ENCODE peak calls at places on chromosomes 5 and 9, in six cellular contexts. One of them, this sample, is unnamed.
A peak's percentile ranks its signal among the peaks of the same experiment; 100 is the strongest.

GRCh38 chr5:177362871-177363507 is 5.3 kb downstream of the RGS14 start:
- DNase-seq in breast epithelium: peak; percentile 73
- DNase-seq in omental fat pad: no peak
- DNase-seq in AG09309: no peak
- DNase-seq in fibroblast of lung: peak; percentile 19
- DNase-seq in progenitor cell of endocrine pancreas: peak; percentile 43
- DNase-seq in this sample: peak; percentile 81

GRCh38 chr5:135569755-135570452 is 8.9 kb downstream of the CXCL14 start:
- DNase-seq in breast epithelium: no peak
- DNase-seq in omental fat pad: no peak
- DNase-seq in AG09309: no peak
- DNase-seq in fibroblast of lung: peak; percentile 15
- DNase-seq in progenitor cell of endocrine pancreas: peak; percentile 33
- DNase-seq in this sample: no peak

GRCh38 chr5:180689071-180689694 is 39.8 kb upstream of the FLT4 start:
- DNase-seq in breast epithelium: no peak
- DNase-seq in omental fat pad: no peak
- DNase-seq in AG09309: no peak
- DNase-seq in fibroblast of lung: no peak
- DNase-seq in progenitor cell of endocrine pancreas: no peak
- DNase-seq in this sample: no peak

GRCh38 chr5:138331449-138332368 is at the start of gene CDC25C:
- DNase-seq in breast epithelium: peak; percentile 98
- DNase-seq in omental fat pad: peak; percentile 85
- DNase-seq in AG09309: peak; percentile 98
- DNase-seq in fibroblast of lung: peak; percentile 99
- DNase-seq in progenitor cell of endocrine pancreas: peak; percentile 94
- DNase-seq in this sample: peak; percentile 86

GRCh38 chr9:20526500-20527319 is 95.6 kb downstream of the MLLT3 start:
- DNase-seq in breast epithelium: no peak
- DNase-seq in omental fat pad: no peak
- DNase-seq in AG09309: no peak
- DNase-seq in fibroblast of lung: peak; percentile 21
- DNase-seq in progenitor cell of endocrine pancreas: no peak
- DNase-seq in this sample: no peak

GRCh38 chr5:44875661-44876250 is 67.0 kb downstream of the MRPS30 start:
- DNase-seq in breast epithelium: no peak
- DNase-seq in omental fat pad: no peak
- DNase-seq in AG09309: no peak
- DNase-seq in fibroblast of lung: peak; percentile 74
- DNase-seq in progenitor cell of endocrine pancreas: no peak
- DNase-seq in this sample: no peak

GRCh38 chr5:143629871-143630658 is 181.9 kb upstream of the HMHB1 start:
- DNase-seq in breast epithelium: no peak
- DNase-seq in omental fat pad: no peak
- DNase-seq in AG09309: no peak
- DNase-seq in fibroblast of lung: peak; percentile 48
- DNase-seq in progenitor cell of endocrine pancreas: no peak
- DNase-seq in this sample: no peak

GRCh38 chr5:74313896-74314295 is 326.6 kb downstream of the ENC1 start:
- DNase-seq in breast epithelium: no peak
- DNase-seq in omental fat pad: no peak
- DNase-seq in AG09309: no peak
- DNase-seq in fibroblast of lung: no peak
- DNase-seq in progenitor cell of endocrine pancreas: no peak
- DNase-seq in this sample: no peak

GRCh38 chr9:97315550-97315949 is 8.1 kb downstream of the CCDC180 start:
- DNase-seq in breast epithelium: no peak
- DNase-seq in omental fat pad: no peak
- DNase-seq in AG09309: peak; percentile 18
- DNase-seq in fibroblast of lung: no peak
- DNase-seq in progenitor cell of endocrine pancreas: no peak
- DNase-seq in this sample: no peak

GRCh38 chr9:78297672-78297961 is 692 bp downstream of the PSAT1 start:
- DNase-seq in breast epithelium: no peak
- DNase-seq in omental fat pad: no peak
- DNase-seq in AG09309: no peak
- DNase-seq in fibroblast of lung: peak; percentile 32
- DNase-seq in progenitor cell of endocrine pancreas: no peak
- DNase-seq in this sample: no peak

GRCh38 chr5:95647886-95648860 is 1.6 kb downstream of the RFESD start:
- DNase-seq in breast epithelium: no peak
- DNase-seq in omental fat pad: no peak
- DNase-seq in AG09309: no peak
- DNase-seq in fibroblast of lung: peak; percentile 23
- DNase-seq in progenitor cell of endocrine pancreas: no peak
- DNase-seq in this sample: no peak

GRCh38 chr5:95647331-95647659 is 718 bp downstream of the RFESD start:
- DNase-seq in breast epithelium: no peak
- DNase-seq in omental fat pad: no peak
- DNase-seq in AG09309: no peak
- DNase-seq in fibroblast of lung: peak; percentile 72
- DNase-seq in progenitor cell of endocrine pancreas: no peak
- DNase-seq in this sample: no peak

GRCh38 chr5:95644351-95645042 is 2.1 kb upstream of the RFESD start:
- DNase-seq in breast epithelium: no peak
- DNase-seq in omental fat pad: no peak
- DNase-seq in AG09309: no peak
- DNase-seq in fibroblast of lung: peak; percentile 74
- DNase-seq in progenitor cell of endocrine pancreas: no peak
- DNase-seq in this sample: no peak

GRCh38 chr5:95643152-95643551 is 3.4 kb upstream of the RFESD start:
- DNase-seq in breast epithelium: no peak
- DNase-seq in omental fat pad: no peak
- DNase-seq in AG09309: no peak
- DNase-seq in fibroblast of lung: no peak
- DNase-seq in progenitor cell of endocrine pancreas: no peak
- DNase-seq in this sample: no peak

DNA sequence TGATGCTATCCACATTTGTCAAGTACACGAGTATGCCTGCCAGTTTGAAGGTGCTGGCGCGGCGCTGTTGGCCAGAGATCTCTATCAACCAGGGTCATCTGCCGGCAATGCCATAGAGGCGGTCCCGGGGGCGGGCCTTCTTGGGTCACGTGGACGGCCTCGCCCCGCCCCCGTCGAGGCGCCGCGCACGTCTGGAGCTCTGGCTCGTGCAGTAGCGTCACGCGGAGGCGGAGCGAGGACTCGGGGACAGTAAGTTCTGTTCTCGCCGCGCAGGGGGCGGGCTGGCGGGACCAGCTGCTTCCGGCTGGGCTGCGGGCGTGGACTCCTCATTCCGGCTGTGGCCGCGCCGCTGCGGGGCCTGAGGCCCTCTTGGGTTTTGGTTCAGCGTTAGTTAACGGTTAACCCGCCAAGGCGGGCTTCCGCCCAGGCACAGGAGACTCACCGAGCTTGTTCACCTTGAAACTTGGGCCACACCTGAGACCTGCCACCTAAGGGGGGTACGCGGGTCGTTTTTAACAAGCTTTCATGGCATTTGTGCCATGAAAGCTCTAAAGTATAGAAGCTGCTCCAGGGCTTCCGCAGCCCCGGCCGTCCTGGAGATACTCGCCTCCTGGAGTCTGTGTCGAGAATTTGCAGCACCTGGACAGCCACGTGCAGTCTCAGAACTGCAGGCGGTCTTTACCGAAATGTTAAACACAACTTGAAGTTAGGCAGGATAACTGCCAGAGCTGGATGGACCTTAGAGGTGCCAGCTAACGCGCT is at the start of gene RFESD:
- DNase-seq in breast epithelium: peak; percentile 97
- DNase-seq in omental fat pad: peak; percentile 96
- DNase-seq in AG09309: peak; percentile 75
- DNase-seq in fibroblast of lung: peak; percentile 97
- DNase-seq in progenitor cell of endocrine pancreas: peak; percentile 92
- DNase-seq in this sample: peak; percentile 62
- TF ChIP-seq CTCF in breast epithelium: peak; percentile 28
- TF ChIP-seq CTCF in omental fat pad: no peak
- TF ChIP-seq CTCF in AG09309: peak; percentile 13
- TF ChIP-seq CTCF in fibroblast of lung: no peak
- TF ChIP-seq CTCF in progenitor cell of endocrine pancreas: peak; percentile 39
- TF ChIP-seq CTCF in this sample: no peak

DNA sequence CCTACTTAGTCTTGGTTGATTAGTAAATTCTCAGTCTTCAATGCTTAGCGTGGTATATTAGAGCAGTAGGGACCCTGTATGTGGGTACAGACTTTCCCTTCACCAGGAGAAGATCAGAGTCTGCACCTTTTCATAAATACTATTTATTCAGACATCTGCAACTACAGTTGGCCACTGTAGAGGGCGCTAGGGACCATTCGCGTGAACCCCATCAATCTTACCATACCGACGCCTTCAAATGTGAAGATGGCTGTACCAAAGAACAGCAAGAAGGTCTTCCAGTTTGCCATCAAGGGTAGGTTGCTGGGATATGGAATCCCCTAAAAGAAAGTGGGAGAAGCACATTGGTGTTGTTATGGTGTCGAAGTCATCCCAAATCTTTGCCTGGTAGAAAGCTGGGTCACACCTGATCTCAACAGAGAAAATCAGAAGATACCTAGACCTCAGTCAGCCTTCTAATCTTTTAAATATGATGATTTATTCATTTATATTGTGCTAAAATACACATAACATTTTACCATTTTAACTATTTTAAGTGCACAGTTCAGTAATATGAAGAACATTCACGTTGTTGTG is 19.1 kb downstream of the SLC36A3 start:
- DNase-seq in breast epithelium: no peak
- DNase-seq in omental fat pad: no peak
- DNase-seq in AG09309: no peak
- DNase-seq in fibroblast of lung: no peak
- DNase-seq in progenitor cell of endocrine pancreas: no peak
- DNase-seq in this sample: no peak
- TF ChIP-seq CTCF in breast epithelium: no peak
- TF ChIP-seq CTCF in omental fat pad: no peak
- TF ChIP-seq CTCF in AG09309: peak; percentile 21
- TF ChIP-seq CTCF in fibroblast of lung: no peak
- TF ChIP-seq CTCF in progenitor cell of endocrine pancreas: peak; percentile 28
- TF ChIP-seq CTCF in this sample: peak; percentile 8

GRCh38 chr5:169116961-169117461 is 183.9 kb downstream of the SLIT3 start:
- DNase-seq in breast epithelium: no peak
- DNase-seq in omental fat pad: no peak
- DNase-seq in AG09309: no peak
- DNase-seq in fibroblast of lung: no peak
- DNase-seq in progenitor cell of endocrine pancreas: no peak
- DNase-seq in this sample: no peak
- TF ChIP-seq CTCF in breast epithelium: no peak
- TF ChIP-seq CTCF in omental fat pad: no peak
- TF ChIP-seq CTCF in AG09309: peak; percentile 21
- TF ChIP-seq CTCF in fibroblast of lung: no peak
- TF ChIP-seq CTCF in progenitor cell of endocrine pancreas: no peak
- TF ChIP-seq CTCF in this sample: no peak

DNA sequence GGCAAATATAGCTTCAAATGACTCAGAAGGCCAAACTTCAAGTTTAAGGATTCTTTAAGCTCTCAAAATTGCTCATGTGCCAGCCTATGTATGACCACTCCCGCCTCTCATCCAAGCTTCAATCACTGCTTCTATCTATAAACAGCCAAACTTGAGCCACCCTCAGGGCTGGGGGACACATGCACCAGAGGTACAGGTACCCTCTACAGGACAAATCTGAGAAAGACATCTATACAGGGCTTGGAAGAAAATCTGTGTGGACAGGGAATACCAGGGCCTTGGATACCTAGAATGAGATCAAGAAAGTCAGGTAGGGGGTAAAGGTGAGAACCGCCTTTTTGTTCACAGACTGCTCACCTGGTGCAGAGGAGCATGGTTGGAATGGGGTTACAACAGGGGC is 217.9 kb downstream of the ATPSCKMT start:
- DNase-seq in breast epithelium: no peak
- DNase-seq in omental fat pad: no peak
- DNase-seq in AG09309: no peak
- DNase-seq in fibroblast of lung: no peak
- DNase-seq in progenitor cell of endocrine pancreas: no peak
- DNase-seq in this sample: no peak
- TF ChIP-seq CTCF in breast epithelium: no peak
- TF ChIP-seq CTCF in omental fat pad: no peak
- TF ChIP-seq CTCF in AG09309: peak; percentile 3
- TF ChIP-seq CTCF in fibroblast of lung: no peak
- TF ChIP-seq CTCF in progenitor cell of endocrine pancreas: no peak
- TF ChIP-seq CTCF in this sample: no peak

GRCh38 chr9:92141144-92142129 is 26.2 kb upstream of the SPTLC1 start:
- DNase-seq in breast epithelium: no peak
- DNase-seq in omental fat pad: no peak
- DNase-seq in AG09309: no peak
- DNase-seq in fibroblast of lung: peak; percentile 27
- DNase-seq in progenitor cell of endocrine pancreas: peak; percentile 52
- DNase-seq in this sample: no peak
- TF ChIP-seq CTCF in breast epithelium: no peak
- TF ChIP-seq CTCF in omental fat pad: no peak
- TF ChIP-seq CTCF in AG09309: no peak
- TF ChIP-seq CTCF in fibroblast of lung: no peak
- TF ChIP-seq CTCF in progenitor cell of endocrine pancreas: peak; percentile 55
- TF ChIP-seq CTCF in this sample: no peak